ENCODE peak calls at places on chromosomes 2 and 18, in seven cellular contexts. One of them, this sample, is unnamed. For H3K27me3 and H3K9me3, the result is how much of the 10 kb centered on the place peaks cover.

GRCh38 chr18:50656841-50657470 is 97.1 kb downstream of the MAPK4 start:
- DNase-seq in heart right ventricle: peak
- DNase-seq in lower lobe of right lung: no peak
- DNase-seq in CD4-positive, alpha-beta T cell: no peak
- DNase-seq in CD8-positive, alpha-beta memory T cell: no peak
- DNase-seq in heart left ventricle: no peak
- DNase-seq in GM23248: no peak
- DNase-seq in this sample: peak

GRCh38 chr2:61785583-61785982 is 68.3 kb downstream of the FAM161A start:
- DNase-seq in heart left ventricle: no peak
- DNase-seq in heart right ventricle: no peak
- DNase-seq in GM23248: no peak
- DNase-seq in CD8-positive, alpha-beta memory T cell: no peak
- DNase-seq in lower lobe of right lung: no peak
- DNase-seq in CD4-positive, alpha-beta T cell: no peak
- DNase-seq in this sample: no peak

GRCh38 chr2:27323592-27324285 is 842 bp upstream of the MPV17 start:
- DNase-seq in heart left ventricle: no peak
- DNase-seq in lower lobe of right lung: peak
- DNase-seq in heart right ventricle: no peak
- DNase-seq in CD8-positive, alpha-beta memory T cell: no peak
- DNase-seq in CD4-positive, alpha-beta T cell: no peak
- DNase-seq in GM23248: peak
- DNase-seq in this sample: no peak

GRCh38 chr2:226360658-226361057 is 439.0 kb downstream of the IRS1 start:
- DNase-seq in lower lobe of right lung: no peak
- DNase-seq in GM23248: no peak
- DNase-seq in CD4-positive, alpha-beta T cell: no peak
- DNase-seq in CD8-positive, alpha-beta memory T cell: no peak
- DNase-seq in heart left ventricle: no peak
- DNase-seq in heart right ventricle: no peak
- DNase-seq in this sample: no peak

GRCh38 chr2:168577885-168578284 is 121.8 kb downstream of the CERS6 start:
- DNase-seq in lower lobe of right lung: no peak
- DNase-seq in CD8-positive, alpha-beta memory T cell: no peak
- DNase-seq in CD4-positive, alpha-beta T cell: no peak
- DNase-seq in heart left ventricle: no peak
- DNase-seq in heart right ventricle: no peak
- DNase-seq in GM23248: peak
- DNase-seq in this sample: no peak

GRCh38 chr2:156346731-156347130 is 14.2 kb upstream of the NR4A2 start:
- DNase-seq in GM23248: no peak
- DNase-seq in heart right ventricle: no peak
- DNase-seq in CD8-positive, alpha-beta memory T cell: no peak
- DNase-seq in CD4-positive, alpha-beta T cell: no peak
- DNase-seq in lower lobe of right lung: no peak
- DNase-seq in heart left ventricle: no peak
- DNase-seq in this sample: no peak

GRCh38 chr2:158755738-158756137 is 39.4 kb upstream of the DAPL1 start:
- DNase-seq in CD8-positive, alpha-beta memory T cell: no peak
- DNase-seq in CD4-positive, alpha-beta T cell: no peak
- DNase-seq in heart right ventricle: no peak
- DNase-seq in GM23248: peak
- DNase-seq in heart left ventricle: no peak
- DNase-seq in lower lobe of right lung: no peak
- DNase-seq in this sample: peak

GRCh38 chr2:81858998-81859397 is 1554.4 kb upstream of the LRRTM1 start:
- DNase-seq in CD8-positive, alpha-beta memory T cell: no peak
- DNase-seq in GM23248: no peak
- DNase-seq in lower lobe of right lung: no peak
- DNase-seq in CD4-positive, alpha-beta T cell: no peak
- DNase-seq in heart right ventricle: no peak
- DNase-seq in heart left ventricle: no peak
- DNase-seq in this sample: no peak

GRCh38 chr2:11750422-11750821 is 4.0 kb downstream of the LPIN1 start:
- DNase-seq in CD8-positive, alpha-beta memory T cell: peak
- DNase-seq in heart left ventricle: no peak
- DNase-seq in heart right ventricle: no peak
- DNase-seq in CD4-positive, alpha-beta T cell: no peak
- DNase-seq in GM23248: peak
- DNase-seq in lower lobe of right lung: no peak
- DNase-seq in this sample: peak

GRCh38 chr2:227479865-227480475 is 8.0 kb downstream of the AGFG1 start:
- DNase-seq in heart left ventricle: no peak
- DNase-seq in lower lobe of right lung: no peak
- DNase-seq in heart right ventricle: no peak
- DNase-seq in CD4-positive, alpha-beta T cell: no peak
- DNase-seq in GM23248: peak
- DNase-seq in CD8-positive, alpha-beta memory T cell: no peak
- DNase-seq in this sample: no peak

GRCh38 chr18:79203017-79203605 is 133.9 kb downstream of the ATP9B start:
- DNase-seq in CD4-positive, alpha-beta T cell: no peak
- DNase-seq in lower lobe of right lung: no peak
- DNase-seq in GM23248: peak
- DNase-seq in heart right ventricle: no peak
- DNase-seq in heart left ventricle: no peak
- DNase-seq in CD8-positive, alpha-beta memory T cell: no peak
- DNase-seq in this sample: no peak

GRCh38 chr18:10113156-10114022 is 199.6 kb downstream of the VAPA start:
- DNase-seq in heart right ventricle: no peak
- DNase-seq in GM23248: no peak
- DNase-seq in heart left ventricle: no peak
- DNase-seq in lower lobe of right lung: no peak
- DNase-seq in CD4-positive, alpha-beta T cell: no peak
- DNase-seq in CD8-positive, alpha-beta memory T cell: no peak
- DNase-seq in this sample: no peak

GRCh38 chr2:109644571-109645275 is 30.6 kb downstream of the SOWAHC start:
- DNase-seq in CD4-positive, alpha-beta T cell: no peak
- DNase-seq in CD8-positive, alpha-beta memory T cell: no peak
- DNase-seq in lower lobe of right lung: peak
- DNase-seq in heart right ventricle: no peak
- DNase-seq in GM23248: peak
- DNase-seq in heart left ventricle: no peak
- DNase-seq in this sample: peak

GRCh38 chr18:57438669-57439616 is 3.8 kb downstream of the ONECUT2 start:
- DNase-seq in heart left ventricle: no peak
- DNase-seq in CD4-positive, alpha-beta T cell: no peak
- DNase-seq in lower lobe of right lung: no peak
- DNase-seq in CD8-positive, alpha-beta memory T cell: no peak
- DNase-seq in heart right ventricle: no peak
- DNase-seq in GM23248: no peak
- DNase-seq in this sample: no peak

GRCh38 chr2:223758131-223758840 is 79.1 kb downstream of the AP1S3 start:
- DNase-seq in CD8-positive, alpha-beta memory T cell: no peak
- DNase-seq in CD4-positive, alpha-beta T cell: no peak
- DNase-seq in heart left ventricle: no peak
- DNase-seq in lower lobe of right lung: no peak
- DNase-seq in GM23248: no peak
- DNase-seq in heart right ventricle: no peak
- DNase-seq in this sample: no peak

GRCh38 chr18:13710460-13710859 is 15.9 kb downstream of the FAM210A start:
- DNase-seq in GM23248: peak
- DNase-seq in CD4-positive, alpha-beta T cell: no peak
- DNase-seq in lower lobe of right lung: peak
- DNase-seq in heart right ventricle: no peak
- DNase-seq in CD8-positive, alpha-beta memory T cell: no peak
- DNase-seq in heart left ventricle: no peak
- DNase-seq in this sample: no peak

GRCh38 chr2:64865073-64865830 is 123.9 kb upstream of the SLC1A4 start:
- DNase-seq in lower lobe of right lung: peak
- DNase-seq in heart right ventricle: peak
- DNase-seq in heart left ventricle: peak
- DNase-seq in GM23248: peak
- DNase-seq in CD8-positive, alpha-beta memory T cell: peak
- DNase-seq in CD4-positive, alpha-beta T cell: peak
- DNase-seq in this sample: peak

GRCh38 chr2:205699554-205700289 is 17.4 kb downstream of the NRP2 start:
- DNase-seq in GM23248: no peak
- DNase-seq in CD4-positive, alpha-beta T cell: no peak
- DNase-seq in lower lobe of right lung: no peak
- DNase-seq in heart left ventricle: no peak
- DNase-seq in CD8-positive, alpha-beta memory T cell: no peak
- DNase-seq in heart right ventricle: no peak
- DNase-seq in this sample: no peak

GRCh38 chr18:55386545-55386944 is 201.4 kb downstream of the TCF4 start:
- DNase-seq in CD8-positive, alpha-beta memory T cell: no peak
- DNase-seq in lower lobe of right lung: no peak
- DNase-seq in heart right ventricle: no peak
- DNase-seq in GM23248: no peak
- DNase-seq in heart left ventricle: no peak
- DNase-seq in CD4-positive, alpha-beta T cell: no peak
- DNase-seq in this sample: no peak

GRCh38 chr2:27756544-27757498 is 14.7 kb upstream of the MRPL33 start:
- DNase-seq in heart left ventricle: no peak
- DNase-seq in CD4-positive, alpha-beta T cell: no peak
- DNase-seq in heart right ventricle: peak
- DNase-seq in CD8-positive, alpha-beta memory T cell: no peak
- DNase-seq in GM23248: no peak
- DNase-seq in lower lobe of right lung: peak
- DNase-seq in this sample: peak

DNA sequence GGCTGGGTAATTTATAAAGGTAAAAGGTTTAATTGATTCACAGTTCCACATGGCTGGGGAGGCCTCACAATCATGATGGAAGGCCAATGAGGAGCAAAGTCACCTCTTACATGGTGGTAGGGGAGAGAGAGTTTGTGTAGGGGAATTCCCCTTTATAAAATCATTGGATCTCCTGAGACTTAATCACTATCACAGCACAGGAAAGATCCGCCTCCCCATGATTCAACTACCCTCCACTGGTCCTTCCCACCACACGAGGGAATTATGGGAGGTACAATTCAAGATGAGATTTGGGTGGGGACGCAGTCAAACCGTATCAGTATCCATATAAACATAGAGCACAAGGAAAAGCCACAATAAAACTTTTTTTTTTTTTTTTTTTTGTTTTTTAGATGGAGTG is 172.6 kb upstream of the PIEZO2 start:
- DNase-seq in lower lobe of right lung: no peak
- DNase-seq in heart right ventricle: no peak
- DNase-seq in CD8-positive, alpha-beta memory T cell: no peak
- DNase-seq in heart left ventricle: no peak
- DNase-seq in CD4-positive, alpha-beta T cell: no peak
- DNase-seq in GM23248: peak
- DNase-seq in this sample: no peak
- H3K27ac ChIP-seq in lower lobe of right lung: no peak
- H3K27ac ChIP-seq in heart right ventricle: no peak
- H3K27ac ChIP-seq in CD8-positive, alpha-beta memory T cell: no peak
- H3K27ac ChIP-seq in heart left ventricle: no peak
- H3K27ac ChIP-seq in CD4-positive, alpha-beta T cell: no peak
- H3K27ac ChIP-seq in GM23248: no peak
- H3K27ac ChIP-seq in this sample: no peak

GRCh38 chr2:176100547-176101140 is 1.0 kb downstream of the HOXD12 start:
- DNase-seq in GM23248: no peak
- DNase-seq in lower lobe of right lung: no peak
- DNase-seq in heart left ventricle: no peak
- DNase-seq in CD8-positive, alpha-beta memory T cell: no peak
- DNase-seq in CD4-positive, alpha-beta T cell: no peak
- DNase-seq in heart right ventricle: no peak
- DNase-seq in this sample: no peak
- H3K27me3 ChIP-seq in GM23248: under half
- H3K27me3 ChIP-seq in lower lobe of right lung: half or more
- H3K27me3 ChIP-seq in heart left ventricle: half or more
- H3K27me3 ChIP-seq in CD8-positive, alpha-beta memory T cell: half or more
- H3K27me3 ChIP-seq in CD4-positive, alpha-beta T cell: half or more
- H3K27me3 ChIP-seq in heart right ventricle: half or more
- H3K27me3 ChIP-seq in this sample: under half

GRCh38 chr2:238773472-238773871 is 74.4 kb upstream of the TWIST2 start:
- DNase-seq in lower lobe of right lung: no peak
- DNase-seq in heart left ventricle: no peak
- DNase-seq in heart right ventricle: no peak
- DNase-seq in CD8-positive, alpha-beta memory T cell: no peak
- DNase-seq in CD4-positive, alpha-beta T cell: no peak
- DNase-seq in GM23248: no peak
- DNase-seq in this sample: no peak

GRCh38 chr2:238771193-238771592 is 76.7 kb upstream of the TWIST2 start:
- DNase-seq in lower lobe of right lung: no peak
- DNase-seq in GM23248: peak
- DNase-seq in CD8-positive, alpha-beta memory T cell: no peak
- DNase-seq in heart left ventricle: no peak
- DNase-seq in CD4-positive, alpha-beta T cell: no peak
- DNase-seq in heart right ventricle: no peak
- DNase-seq in this sample: no peak

GRCh38 chr2:238774980-238775509 is 72.8 kb upstream of the TWIST2 start:
- DNase-seq in heart right ventricle: no peak
- DNase-seq in lower lobe of right lung: no peak
- DNase-seq in CD4-positive, alpha-beta T cell: no peak
- DNase-seq in CD8-positive, alpha-beta memory T cell: no peak
- DNase-seq in GM23248: no peak
- DNase-seq in heart left ventricle: no peak
- DNase-seq in this sample: no peak

GRCh38 chr2:238771639-238772038 is 76.2 kb upstream of the TWIST2 start:
- DNase-seq in CD8-positive, alpha-beta memory T cell: no peak
- DNase-seq in heart right ventricle: no peak
- DNase-seq in heart left ventricle: no peak
- DNase-seq in lower lobe of right lung: no peak
- DNase-seq in GM23248: peak
- DNase-seq in CD4-positive, alpha-beta T cell: no peak
- DNase-seq in this sample: no peak

GRCh38 chr2:238772635-238773297 is 75.1 kb upstream of the TWIST2 start:
- DNase-seq in lower lobe of right lung: no peak
- DNase-seq in CD8-positive, alpha-beta memory T cell: no peak
- DNase-seq in heart left ventricle: no peak
- DNase-seq in heart right ventricle: no peak
- DNase-seq in GM23248: no peak
- DNase-seq in CD4-positive, alpha-beta T cell: no peak
- DNase-seq in this sample: no peak
- H3K9me3 ChIP-seq in lower lobe of right lung: under half
- H3K9me3 ChIP-seq in CD8-positive, alpha-beta memory T cell: under half
- H3K9me3 ChIP-seq in heart left ventricle: under half
- H3K9me3 ChIP-seq in heart right ventricle: under half
- H3K9me3 ChIP-seq in GM23248: under half
- H3K9me3 ChIP-seq in CD4-positive, alpha-beta T cell: under half
- H3K9me3 ChIP-seq in this sample: under half

DNA sequence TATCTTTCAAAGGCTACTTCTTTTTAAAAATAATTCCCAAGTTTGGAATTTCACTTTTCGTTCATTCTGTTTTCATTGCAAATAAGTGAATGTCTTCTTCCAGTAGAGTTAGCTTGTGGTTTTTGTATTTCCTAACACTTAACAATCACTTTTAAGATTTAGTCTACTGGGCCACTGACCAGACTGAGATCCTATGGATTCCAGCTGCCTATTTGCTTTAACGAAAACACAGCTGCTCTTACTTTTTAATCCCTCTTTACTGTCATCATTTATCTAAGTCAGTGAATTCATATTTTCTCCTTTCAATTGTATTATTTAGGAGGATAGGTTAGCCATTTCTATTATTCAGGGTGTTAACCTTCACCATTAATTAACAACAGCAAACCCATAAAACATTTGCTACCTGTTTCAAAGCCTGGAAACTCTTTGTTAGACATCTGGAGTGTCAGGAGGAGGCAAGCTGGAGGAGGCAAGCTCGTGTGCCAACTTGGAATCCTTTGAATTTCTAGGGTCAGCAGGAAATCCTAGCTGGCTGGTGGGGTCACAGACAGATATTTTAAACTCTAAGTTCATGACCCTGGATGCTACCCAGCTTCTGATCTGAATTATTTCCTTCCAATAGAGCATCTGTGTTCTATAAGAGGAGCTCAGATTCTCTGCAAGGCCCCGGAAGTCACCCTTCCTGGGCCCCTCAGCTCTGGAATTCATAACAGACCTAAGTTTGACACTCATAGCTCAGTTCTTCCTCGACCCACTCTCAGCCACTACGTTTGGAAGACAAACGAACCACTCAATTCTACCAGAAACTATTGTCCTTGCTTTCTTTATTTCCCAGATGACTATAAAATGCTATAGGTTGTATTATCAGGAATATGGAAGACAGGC is 385.2 kb downstream of the RBM43 start:
- DNase-seq in CD8-positive, alpha-beta memory T cell: no peak
- DNase-seq in GM23248: no peak
- DNase-seq in heart left ventricle: no peak
- DNase-seq in CD4-positive, alpha-beta T cell: no peak
- DNase-seq in heart right ventricle: no peak
- DNase-seq in lower lobe of right lung: no peak
- DNase-seq in this sample: peak
- H3K27ac ChIP-seq in CD8-positive, alpha-beta memory T cell: no peak
- H3K27ac ChIP-seq in GM23248: no peak
- H3K27ac ChIP-seq in heart left ventricle: no peak
- H3K27ac ChIP-seq in CD4-positive, alpha-beta T cell: no peak
- H3K27ac ChIP-seq in heart right ventricle: no peak
- H3K27ac ChIP-seq in lower lobe of right lung: no peak
- H3K27ac ChIP-seq in this sample: peak

This sample was measured in SJCRH30.